ENCODE peak calls at places on chromosome 21, in seven cellular contexts. X, J, G, Z, U, R and V are unnamed samples.

GRCh38 chr21:31921079-31921478 is 48.3 kb downstream of the HUNK start:
- DNase-seq in X (no peak), J (no peak), G (peak; percentile 11), U (peak; percentile 91), R (no peak), Z (no peak), V (no peak)

GRCh38 chr21:43935711-43936110 is 70.7 kb downstream of the AGPAT3 start:
- DNase-seq in R (no peak), G (no peak), U (no peak), X (no peak), Z (no peak), J (no peak), V (no peak)

GRCh38 chr21:39079617-39080016 is 103.6 kb downstream of the PSMG1 start:
- DNase-seq in X (no peak), J (no peak), G (no peak), R (peak; percentile 63), U (peak; percentile 33), Z (peak; percentile 84), V (peak; percentile 44)

GRCh38 chr21:36297938-36298572 is 21.9 kb upstream of the MORC3 start:
- DNase-seq in X (peak; percentile 23), Z (peak; percentile 71), G (peak; percentile 29), U (peak; percentile 15), R (peak; percentile 85), J (no peak), V (no peak)

GRCh38 chr21:16863541-16863940 is 649.3 kb upstream of the CXADR start:
- DNase-seq in Z (no peak), G (no peak), J (no peak), U (no peak), X (no peak), R (no peak), V (no peak)

GRCh38 chr21:34352556-34352955 is 11.2 kb upstream of the KCNE2 start:
- DNase-seq in R (no peak), U (no peak), J (no peak), X (no peak), G (no peak), Z (no peak), V (no peak)

GRCh38 chr21:32484706-32485380 is 72.3 kb downstream of the EVA1C start:
- DNase-seq in U (no peak), X (no peak), Z (no peak), R (peak; percentile 74), G (no peak), J (no peak), V (no peak)

GRCh38 chr21:38424333-38424732 is 73.9 kb downstream of the ERG start:
- DNase-seq in R (no peak), J (no peak), U (no peak), X (no peak), G (no peak), Z (no peak), V (no peak)

GRCh38 chr21:26405071-26405470 is 168.0 kb downstream of the CYYR1 start:
- DNase-seq in U (peak; percentile 18), Z (no peak), R (no peak), G (no peak), X (no peak), J (no peak), V (no peak)

GRCh38 chr21:26404288-26404687 is 168.8 kb downstream of the CYYR1 start:
- DNase-seq in X (no peak), Z (no peak), U (no peak), R (no peak), G (no peak), J (no peak), V (no peak)

GRCh38 chr21:26409735-26410134 is 163.4 kb downstream of the CYYR1 start:
- DNase-seq in U (no peak), Z (no peak), R (no peak), J (no peak), G (no peak), X (no peak), V (no peak)

GRCh38 chr21:26405735-26406361 is 167.2 kb downstream of the CYYR1 start:
- DNase-seq in Z (no peak), J (no peak), X (no peak), G (peak; percentile 58), R (no peak), U (peak; percentile 72), V (no peak)
- H3K9me3 ChIP-seq in Z (no peaks in the 10 kb centered on the region), J (no peaks in the 10 kb centered on the region), X (no peaks in the 10 kb centered on the region), G (no peaks in the 10 kb centered on the region), R (no peaks in the 10 kb centered on the region), U (no peaks in the 10 kb centered on the region), V (no peaks in the 10 kb centered on the region)

GRCh38 chr21:41429305-41429704 is 3.3 kb downstream of the MX1 start:
- DNase-seq in R (no peak), G (no peak), Z (no peak), X (no peak), U (no peak), J (no peak), V (no peak)
- TF ChIP-seq POLR2A in R (no peak), G (no peak), Z (no peak), X (no peak), U (no peak), J (no peak), V (no peak)

DNA sequence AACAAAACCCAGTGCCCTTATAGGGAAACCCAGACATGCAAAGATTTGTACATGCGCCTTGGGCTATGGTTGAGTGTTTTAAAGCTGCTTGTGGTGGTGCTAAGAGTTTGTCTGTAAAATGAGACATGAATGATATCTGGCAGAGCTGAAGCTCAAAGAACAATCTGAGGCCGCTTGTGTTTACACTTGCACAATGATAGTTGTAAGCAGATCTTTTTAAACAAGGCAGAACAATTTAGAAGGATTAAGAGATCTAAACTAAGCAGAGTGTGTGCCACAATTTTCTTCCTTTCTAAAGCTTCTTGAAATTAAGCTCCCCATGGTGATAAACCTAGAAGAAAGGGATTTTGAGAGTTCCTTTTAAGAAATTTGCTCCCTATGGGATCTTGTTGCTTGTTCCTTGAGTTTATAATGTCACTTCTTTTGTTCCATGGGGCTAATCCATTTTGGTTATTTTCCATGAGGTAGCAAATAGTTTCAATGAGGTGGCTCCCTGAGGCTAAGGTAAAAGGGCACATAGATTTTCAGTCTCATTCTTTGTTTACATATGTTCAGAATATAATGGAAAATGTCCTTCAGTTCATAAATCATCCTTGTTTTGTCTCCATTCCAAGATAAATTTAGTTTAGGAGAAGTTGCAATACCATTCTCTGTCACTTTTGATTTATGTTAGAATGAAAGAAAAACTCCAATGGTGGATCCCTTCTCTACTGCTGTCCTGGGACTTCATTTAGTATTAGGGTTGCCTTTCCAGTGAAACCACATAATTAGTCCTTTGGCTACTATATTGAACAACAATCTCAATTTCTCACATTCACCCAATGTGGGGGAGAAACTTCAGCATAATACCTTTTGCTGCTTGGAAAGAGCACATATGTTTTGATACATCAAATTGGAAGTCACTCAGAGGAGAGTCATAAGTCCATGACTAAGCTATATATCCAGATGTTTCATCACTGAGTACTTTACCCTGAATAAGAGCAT is 80.7 kb upstream of the ADAMTS5 start:
- DNase-seq in Z (no peak), X (no peak), R (no peak), G (no peak), J (no peak), U (peak; percentile 79), V (no peak)
- H3K27ac ChIP-seq in Z (peak overlapping the region; percentile 29), X (peak overlapping the region; percentile 71), R (peak overlapping the region; percentile 50), G (no peak overlapping the region), J (no peak overlapping the region), U (no peak overlapping the region), V (no peak overlapping the region)

GRCh38 chr21:27578741-27579265 is 611.9 kb upstream of the ADAMTS5 start:
- DNase-seq in J (no peak), R (no peak), G (no peak), Z (no peak), X (no peak), U (no peak), V (no peak)
- H3K9me3 ChIP-seq in J (no peaks in the 10 kb centered on the region), R (no peaks in the 10 kb centered on the region), G (no peaks in the 10 kb centered on the region), Z (no peaks in the 10 kb centered on the region), X (no peaks in the 10 kb centered on the region), U (no peaks in the 10 kb centered on the region), V (no peaks in the 10 kb centered on the region)

GRCh38 chr21:42685036-42685435 is 31.6 kb downstream of the PDE9A start:
- DNase-seq in U (no peak), X (no peak), R (no peak), J (no peak), Z (no peak), G (no peak), V (no peak)
- TF ChIP-seq POLR2A in U (no peak), X (no peak), R (no peak), J (no peak), Z (no peak), G (no peak), V (no peak)

DNA sequence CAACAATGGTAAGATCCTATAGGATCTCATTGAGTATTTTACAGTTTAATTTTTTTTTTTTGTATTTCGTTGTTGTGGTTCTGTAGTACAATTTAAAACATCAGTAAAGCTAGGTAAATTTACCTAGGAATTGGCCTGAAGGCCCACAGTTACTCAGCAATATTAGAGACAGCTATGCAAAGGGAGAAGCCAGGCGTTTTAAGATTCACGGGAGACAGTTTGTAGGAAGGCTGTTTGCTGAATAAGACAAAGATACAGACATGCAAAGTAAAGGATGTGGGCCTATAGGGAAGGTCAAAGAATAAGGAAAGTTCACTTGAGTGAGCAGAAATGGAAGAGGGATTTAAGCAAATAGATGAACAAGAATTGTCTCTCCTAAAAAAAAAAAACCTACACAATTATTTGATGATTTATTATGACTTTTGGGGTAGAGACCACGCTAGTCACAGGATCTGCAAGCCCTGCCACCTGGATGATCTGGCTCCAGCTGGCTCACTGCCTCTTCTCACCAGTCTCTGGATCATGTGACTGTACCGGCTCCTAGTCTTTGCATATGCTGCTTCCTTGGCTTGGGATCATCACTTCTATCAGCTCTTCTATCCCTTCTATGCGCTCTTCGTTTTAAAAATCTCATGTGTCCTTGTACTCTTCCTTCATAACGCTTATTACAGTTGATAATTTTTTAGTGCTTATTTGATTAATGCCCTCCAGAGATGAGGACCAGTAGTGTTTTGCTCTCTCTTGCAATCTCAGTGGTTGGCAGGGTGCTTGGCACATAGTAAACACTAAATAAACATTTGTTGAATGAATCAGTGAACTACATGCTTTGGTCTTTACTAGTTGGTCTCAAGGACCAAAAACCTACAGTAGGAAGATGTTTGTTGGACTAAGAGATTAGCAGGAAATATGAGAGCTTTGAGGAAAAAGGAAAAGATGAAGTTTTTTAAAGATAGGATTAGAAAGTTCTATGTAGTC is 14.1 kb downstream of the DYRK1A start:
- DNase-seq in R (no peak), X (no peak), J (no peak), Z (no peak), G (no peak), U (no peak), V (no peak)
- H3K27ac ChIP-seq in R (peak overlapping the region; percentile 4), X (no peak overlapping the region), J (no peak overlapping the region), Z (no peak overlapping the region), G (no peak overlapping the region), U (no peak overlapping the region), V (no peak overlapping the region)

GRCh38 chr21:45186709-45187108 is 101.0 kb downstream of the POFUT2 start:
- DNase-seq in Z (no peak), U (no peak), G (no peak), X (no peak), R (no peak), J (no peak), V (no peak)
- H3K9me3 ChIP-seq in Z (peaks cover 21% of the 10 kb centered on the region), U (peaks cover 25% of the 10 kb centered on the region), G (peaks cover 18% of the 10 kb centered on the region), X (peaks cover 33% of the 10 kb centered on the region), R (peaks cover 27% of the 10 kb centered on the region), J (peaks cover 10% of the 10 kb centered on the region), V (no peaks in the 10 kb centered on the region)